ENCODE peak calls at places on chromosome 9, in ten cellular contexts. One of them, this sample, is unnamed.

GRCh38 chr9:109604788-109605187 is 106.7 kb upstream of the PTPN3 start:
- DNase-seq in T-helper 1 cell: no peak
- DNase-seq in AG08395: no peak
- DNase-seq in GM13976: no peak
- DNase-seq in stimulated activated naive CD4-positive, alpha-beta T cell: no peak
- DNase-seq in HEK293T: no peak
- DNase-seq in NCI-H2171 treated with DMSO at 0.1 percent for 48 hours: no peak
- DNase-seq in NCI-H748 treated with DMSO at 0.1 percent for 48 hours: no peak
- DNase-seq in COR-L47: no peak
- DNase-seq in activated B cell treated with CpG ODN at 0.5 μM for 24 hours: no peak
- DNase-seq in this sample: no peak

GRCh38 chr9:37903831-37904646 is at the start of gene SLC25A51:
- DNase-seq in NCI-H748 treated with DMSO at 0.1 percent for 48 hours: peak; percentile 80
- DNase-seq in COR-L47: peak; percentile 96
- DNase-seq in AG08395: peak; percentile 95
- DNase-seq in stimulated activated naive CD4-positive, alpha-beta T cell: peak; percentile 90
- DNase-seq in activated B cell treated with CpG ODN at 0.5 μM for 24 hours: peak; percentile 98
- DNase-seq in NCI-H2171 treated with DMSO at 0.1 percent for 48 hours: peak; percentile 87
- DNase-seq in HEK293T: peak; percentile 89
- DNase-seq in T-helper 1 cell: peak; percentile 88
- DNase-seq in GM13976: peak; percentile 98
- DNase-seq in this sample: peak; percentile 98

GRCh38 chr9:98635374-98635773 is 73.4 kb downstream of the GABBR2 start:
- DNase-seq in COR-L47: no peak
- DNase-seq in GM13976: no peak
- DNase-seq in stimulated activated naive CD4-positive, alpha-beta T cell: no peak
- DNase-seq in NCI-H748 treated with DMSO at 0.1 percent for 48 hours: no peak
- DNase-seq in HEK293T: no peak
- DNase-seq in NCI-H2171 treated with DMSO at 0.1 percent for 48 hours: no peak
- DNase-seq in activated B cell treated with CpG ODN at 0.5 μM for 24 hours: no peak
- DNase-seq in AG08395: no peak
- DNase-seq in T-helper 1 cell: no peak
- DNase-seq in this sample: no peak

GRCh38 chr9:78786794-78787193 is 489.9 kb downstream of the PSAT1 start:
- DNase-seq in NCI-H2171 treated with DMSO at 0.1 percent for 48 hours: no peak
- DNase-seq in COR-L47: no peak
- DNase-seq in activated B cell treated with CpG ODN at 0.5 μM for 24 hours: no peak
- DNase-seq in GM13976: no peak
- DNase-seq in NCI-H748 treated with DMSO at 0.1 percent for 48 hours: no peak
- DNase-seq in T-helper 1 cell: no peak
- DNase-seq in stimulated activated naive CD4-positive, alpha-beta T cell: no peak
- DNase-seq in HEK293T: no peak
- DNase-seq in AG08395: peak; percentile 75
- DNase-seq in this sample: no peak

GRCh38 chr9:133711428-133712220 is 26.5 kb downstream of the SARDH start:
- DNase-seq in T-helper 1 cell: no peak
- DNase-seq in GM13976: no peak
- DNase-seq in NCI-H748 treated with DMSO at 0.1 percent for 48 hours: no peak
- DNase-seq in stimulated activated naive CD4-positive, alpha-beta T cell: no peak
- DNase-seq in COR-L47: no peak
- DNase-seq in HEK293T: no peak
- DNase-seq in AG08395: no peak
- DNase-seq in NCI-H2171 treated with DMSO at 0.1 percent for 48 hours: no peak
- DNase-seq in activated B cell treated with CpG ODN at 0.5 μM for 24 hours: peak; percentile 12
- DNase-seq in this sample: peak; percentile 92

GRCh38 chr9:114908796-114909448 is 21.5 kb downstream of the TNFSF8 start:
- DNase-seq in AG08395: no peak
- DNase-seq in GM13976: no peak
- DNase-seq in NCI-H2171 treated with DMSO at 0.1 percent for 48 hours: peak; percentile 15
- DNase-seq in NCI-H748 treated with DMSO at 0.1 percent for 48 hours: no peak
- DNase-seq in COR-L47: no peak
- DNase-seq in HEK293T: no peak
- DNase-seq in stimulated activated naive CD4-positive, alpha-beta T cell: no peak
- DNase-seq in activated B cell treated with CpG ODN at 0.5 μM for 24 hours: no peak
- DNase-seq in T-helper 1 cell: no peak
- DNase-seq in this sample: no peak

GRCh38 chr9:22308177-22308576 is 138.4 kb upstream of the DMRTA1 start:
- DNase-seq in NCI-H748 treated with DMSO at 0.1 percent for 48 hours: peak; percentile 0
- DNase-seq in T-helper 1 cell: no peak
- DNase-seq in stimulated activated naive CD4-positive, alpha-beta T cell: no peak
- DNase-seq in activated B cell treated with CpG ODN at 0.5 μM for 24 hours: no peak
- DNase-seq in COR-L47: peak; percentile 12
- DNase-seq in HEK293T: no peak
- DNase-seq in NCI-H2171 treated with DMSO at 0.1 percent for 48 hours: no peak
- DNase-seq in AG08395: no peak
- DNase-seq in GM13976: no peak
- DNase-seq in this sample: no peak

GRCh38 chr9:34519321-34520020 is 3.3 kb downstream of the ENHO start:
- DNase-seq in COR-L47: no peak
- DNase-seq in AG08395: no peak
- DNase-seq in GM13976: no peak
- DNase-seq in activated B cell treated with CpG ODN at 0.5 μM for 24 hours: no peak
- DNase-seq in T-helper 1 cell: no peak
- DNase-seq in NCI-H748 treated with DMSO at 0.1 percent for 48 hours: no peak
- DNase-seq in stimulated activated naive CD4-positive, alpha-beta T cell: no peak
- DNase-seq in NCI-H2171 treated with DMSO at 0.1 percent for 48 hours: no peak
- DNase-seq in HEK293T: no peak
- DNase-seq in this sample: peak; percentile 57

GRCh38 chr9:126522957-126523356 is 90.8 kb upstream of the LMX1B start:
- DNase-seq in GM13976: no peak
- DNase-seq in activated B cell treated with CpG ODN at 0.5 μM for 24 hours: no peak
- DNase-seq in COR-L47: no peak
- DNase-seq in stimulated activated naive CD4-positive, alpha-beta T cell: no peak
- DNase-seq in AG08395: no peak
- DNase-seq in T-helper 1 cell: no peak
- DNase-seq in NCI-H748 treated with DMSO at 0.1 percent for 48 hours: no peak
- DNase-seq in NCI-H2171 treated with DMSO at 0.1 percent for 48 hours: no peak
- DNase-seq in HEK293T: no peak
- DNase-seq in this sample: peak; percentile 57